ENCODE peak calls at places on chromosomes 7 and 10, in six cellular contexts. G is GM13976, W is pancreas, J is AG10803, D is hepatocyte, E is A549. N is an unnamed sample.

GRCh38 chr7:148107741-148108140 is 482.8 kb upstream of the C7orf33 start:
- DNase-seq in G (no peak), W (no peak), J (no peak), D (no peak), E (no peak), N (no peak)

GRCh38 chr10:22690614-22691431 is 23.6 kb downstream of the PIP4K2A start:
- DNase-seq in G (no peak), W (no peak), J (peak; percentile 56), D (no peak), E (no peak), N (no peak)

GRCh38 chr7:93245525-93246432 is 13.6 kb downstream of the VPS50 start:
- DNase-seq in G (no peak), W (no peak), J (peak; percentile 38), D (peak; percentile 18), E (no peak), N (peak; percentile 5)

GRCh38 chr10:28282341-28282740 is 20.5 kb downstream of the MPP7 start:
- DNase-seq in G (no peak), W (no peak), J (no peak), D (no peak), E (no peak), N (no peak)

GRCh38 chr10:117596666-117597065 is 54.1 kb downstream of the EMX2 start:
- DNase-seq in G (no peak), W (no peak), J (peak; percentile 7), D (peak; percentile 51), E (no peak), N (no peak)

GRCh38 chr10:14604181-14605142 is 170.2 kb downstream of the FAM107B start:
- DNase-seq in G (peak; percentile 86), W (peak; percentile 89), J (peak; percentile 72), D (peak; percentile 94), E (peak; percentile 47), N (peak; percentile 91)

GRCh38 chr7:14125998-14126397 is 136.5 kb upstream of the ETV1 start:
- DNase-seq in G (no peak), W (no peak), J (peak; percentile 7), D (no peak), E (no peak), N (no peak)

GRCh38 chr10:34637419-34637911 is 177.6 kb downstream of the PARD3 start:
- DNase-seq in G (peak; percentile 74), W (peak; percentile 59), J (no peak), D (peak; percentile 77), E (peak; percentile 22), N (peak; percentile 67)

DNA sequence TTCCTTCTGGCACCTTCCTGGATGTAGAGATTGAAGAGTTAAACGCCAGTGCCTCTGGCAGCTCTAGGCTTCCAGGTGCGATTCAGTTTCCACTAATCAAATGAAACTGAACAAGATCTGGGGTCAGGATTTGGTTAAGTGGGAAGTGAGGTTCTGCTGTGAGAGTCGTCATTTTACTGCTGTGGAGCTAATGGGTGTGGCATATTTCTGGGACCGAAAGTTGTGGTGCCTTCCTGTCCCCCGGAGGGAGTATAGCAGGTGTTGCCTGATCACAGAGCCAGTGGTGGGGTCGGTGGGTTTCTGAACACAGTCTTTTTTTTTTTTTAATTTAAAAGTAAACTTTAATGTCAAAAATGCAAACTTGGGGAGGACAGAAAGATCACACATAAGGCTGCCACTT is 37.0 kb upstream of the JAKMIP3 start:
- DNase-seq in G (no peak), W (no peak), J (no peak), D (no peak), E (no peak), N (no peak)
- TF ChIP-seq CTCF in G (no peak), W (no peak), J (no peak), D (no peak), E (no peak), N (no peak)

DNA sequence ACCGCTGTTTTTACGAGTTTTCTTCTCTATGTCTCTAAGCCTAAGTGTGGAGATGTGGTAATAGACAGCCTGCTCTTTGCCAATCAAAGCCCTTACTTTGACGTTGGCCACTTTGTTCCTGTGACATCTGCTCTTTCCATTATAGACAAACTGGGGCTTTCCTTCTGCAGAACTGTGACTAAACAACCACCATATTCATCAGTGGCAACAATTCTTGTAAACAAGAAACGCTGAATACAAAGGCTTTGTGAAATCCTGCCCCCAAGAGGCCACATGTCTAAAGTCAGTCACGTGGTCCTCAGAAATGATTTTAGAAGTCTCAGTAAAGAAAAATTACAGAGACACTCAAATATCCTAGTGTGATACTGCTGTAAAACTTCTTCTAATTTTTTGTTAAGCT is 59.6 kb upstream of the CAPZA2 start:
- DNase-seq in G (peak; percentile 46), W (no peak), J (peak; percentile 77), D (peak; percentile 75), E (peak; percentile 51), N (peak; percentile 30)
- TF ChIP-seq CTCF in G (no peak), W (peak; percentile 23), J (peak; percentile 63), D (peak; percentile 55), E (peak; percentile 68), N (no peak)

GRCh38 chr7:47581442-47581820 is 480 bp downstream of the TNS3 start:
- DNase-seq in G (no peak), W (peak; percentile 57), J (no peak), D (peak; percentile 73), E (no peak), N (no peak)

GRCh38 chr7:47582748-47583740 is 1.1 kb upstream of the TNS3 start:
- DNase-seq in G (no peak), W (no peak), J (peak; percentile 63), D (no peak), E (no peak), N (no peak)

GRCh38 chr7:47580175-47580701 is 1.7 kb downstream of the TNS3 start:
- DNase-seq in G (no peak), W (peak; percentile 79), J (no peak), D (peak; percentile 56), E (no peak), N (no peak)

GRCh38 chr7:47580811-47581331 is 1.0 kb downstream of the TNS3 start:
- DNase-seq in G (no peak), W (no peak), J (no peak), D (no peak), E (no peak), N (no peak)

DNA sequence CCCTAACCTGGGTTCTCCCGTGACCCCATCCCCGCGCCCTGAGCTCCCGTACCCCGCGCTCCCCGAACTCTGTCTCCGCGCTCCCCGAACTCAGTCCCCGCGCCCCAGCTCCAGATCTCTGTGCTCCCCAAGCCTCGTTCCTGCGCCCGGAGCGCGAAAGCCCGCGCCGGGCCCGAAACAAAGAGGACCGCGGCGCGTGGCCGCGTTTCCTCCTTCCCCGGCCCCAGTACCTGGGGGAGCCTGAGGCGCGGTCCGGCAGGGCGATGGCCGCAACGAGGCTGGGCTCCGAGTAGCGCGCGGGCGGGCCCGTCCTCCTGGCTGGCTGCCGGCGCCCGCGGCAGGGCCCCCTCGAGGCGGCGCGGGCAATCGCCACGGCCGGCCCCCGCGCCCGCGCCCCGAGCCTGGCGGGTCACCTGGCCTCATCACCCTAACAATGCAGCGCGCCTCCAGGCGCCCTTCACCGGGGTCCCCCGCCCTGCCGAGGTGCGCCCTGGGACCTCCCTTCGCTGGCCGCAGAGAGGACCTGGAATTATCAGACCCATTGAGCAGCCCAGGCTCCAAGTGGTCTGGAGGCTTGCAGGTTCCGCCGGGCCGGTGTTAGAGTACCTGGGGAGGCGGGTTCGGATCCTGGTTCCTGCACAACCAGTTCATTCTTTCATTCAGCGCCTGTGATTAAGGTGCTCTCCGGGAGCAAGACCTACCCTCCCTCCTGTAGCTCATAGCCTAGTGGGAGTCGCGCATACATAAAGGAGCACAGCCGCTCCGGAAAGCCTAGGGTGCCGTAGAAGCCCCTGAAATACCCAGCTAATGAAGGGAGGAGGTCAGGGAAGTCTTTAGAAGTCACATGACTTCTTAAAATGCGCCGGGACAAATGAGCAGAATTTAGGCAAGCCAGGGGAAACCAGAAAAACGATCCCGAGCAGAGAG is at the start of gene TNS3:
- DNase-seq in G (no peak), W (peak; percentile 68), J (no peak), D (peak; percentile 85), E (no peak), N (peak; percentile 30)
- TF ChIP-seq CTCF in G (no peak), W (no peak), J (no peak), D (peak; percentile 5), E (peak; percentile 39), N (no peak)

DNA sequence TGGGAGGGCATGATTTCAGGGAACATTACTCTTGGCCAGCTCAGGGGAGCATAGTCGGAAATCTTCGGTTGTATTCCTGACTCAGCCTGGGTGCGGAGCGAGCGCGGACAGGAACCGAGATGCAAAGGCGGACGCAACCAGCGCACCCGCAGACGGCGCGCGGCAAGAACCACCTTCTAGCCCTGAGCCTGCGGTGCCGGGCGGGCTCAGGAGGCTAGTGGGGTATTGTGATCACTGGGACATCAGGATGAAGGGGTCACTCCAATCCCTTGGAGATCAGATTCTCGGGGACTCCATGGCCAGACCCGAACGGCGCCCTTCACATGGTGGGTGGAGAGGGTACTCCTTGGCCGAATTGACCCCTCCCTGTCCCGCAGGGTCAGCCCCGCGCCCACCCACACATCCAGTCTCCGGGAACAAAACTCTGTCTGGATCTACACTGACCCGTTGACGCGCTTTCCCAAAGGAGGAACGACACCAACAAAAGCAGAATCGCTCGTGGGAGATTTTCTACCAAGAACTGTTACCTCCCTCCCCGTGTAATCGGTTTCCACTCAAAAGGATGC is 730.5 kb downstream of the ZWINT start:
- DNase-seq in G (no peak), W (no peak), J (no peak), D (peak; percentile 38), E (no peak), N (no peak)
- TF ChIP-seq CTCF in G (no peak), W (no peak), J (no peak), D (no peak), E (no peak), N (no peak)

DNA sequence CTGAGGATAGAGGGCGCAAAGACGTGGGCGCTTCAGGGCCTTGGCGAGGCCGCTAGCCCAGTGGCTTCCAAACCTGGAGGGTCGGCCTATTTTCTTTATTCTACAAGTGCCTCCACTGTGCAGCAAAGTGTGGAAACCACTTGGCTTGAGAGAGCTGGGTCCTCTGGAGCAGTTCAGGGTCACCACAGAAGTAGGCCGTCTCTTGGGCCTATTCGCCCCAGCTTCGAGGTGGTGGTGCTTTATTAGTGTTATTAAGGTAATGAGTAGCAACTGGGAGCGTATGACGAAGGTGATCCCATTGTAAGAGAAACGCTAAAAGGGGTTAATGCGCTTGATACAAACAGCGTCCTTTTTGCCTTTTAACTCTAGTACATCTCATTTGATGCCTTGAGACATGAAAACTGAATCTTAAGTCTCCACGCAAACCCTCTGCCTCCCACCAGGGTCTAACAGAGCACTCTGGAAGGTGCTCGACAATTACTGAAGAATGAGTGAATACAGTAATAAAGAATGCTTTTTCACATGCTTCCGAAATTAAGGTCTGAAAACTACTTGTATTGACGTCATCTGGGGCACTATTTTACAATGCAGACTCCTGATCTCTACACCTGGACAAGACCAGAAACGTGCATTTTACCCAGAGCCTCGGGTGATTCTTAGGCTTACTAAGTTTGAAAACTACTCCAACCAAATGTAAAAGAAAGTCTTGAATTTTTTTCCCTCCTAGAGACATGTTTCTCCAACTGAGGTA is 647 bp upstream of the GSAP start:
- DNase-seq in G (no peak), W (no peak), J (no peak), D (no peak), E (peak; percentile 31), N (no peak)
- TF ChIP-seq CTCF in G (no peak), W (no peak), J (no peak), D (peak; percentile 0), E (peak; percentile 26), N (no peak)

GRCh38 chr7:73971701-73972341 is 56.2 kb upstream of the ELN start:
- DNase-seq in G (peak; percentile 42), W (no peak), J (no peak), D (peak; percentile 40), E (no peak), N (no peak)
- TF ChIP-seq CTCF in G (no peak), W (no peak), J (no peak), D (peak; percentile 17), E (no peak), N (no peak)

GRCh38 chr10:81520688-81521087 is 354.3 kb upstream of the NRG3 start:
- DNase-seq in G (no peak), W (no peak), J (no peak), D (no peak), E (no peak), N (no peak)
- TF ChIP-seq CTCF in G (no peak), W (no peak), J (no peak), D (no peak), E (no peak), N (no peak)